ENCODE peak calls at places on chromosomes 2 and 18, in five cellular contexts. B, F, G, P and M are unnamed samples.

GRCh38 chr2:231330311-231330710 is 65.2 kb upstream of the B3GNT7 start:
- DNase-seq in B (no peak), F (no peak), G (no peak), P (no peak), M (no peak)

GRCh38 chr2:5725794-5726463 is 33.7 kb downstream of the SOX11 start:
- DNase-seq in B (no peak), F (no peak), G (no peak), P (no peak), M (no peak)

GRCh38 chr2:72915907-72916742 is 1.2 kb upstream of the EMX1 start:
- DNase-seq in B (peak), F (peak), G (peak), P (peak), M (peak)

GRCh38 chr2:174859563-174860169 is 95.4 kb upstream of the CHRNA1 start:
- DNase-seq in B (no peak), F (no peak), G (no peak), P (no peak), M (no peak)

GRCh38 chr2:173187911-173188788 is 112.5 kb downstream of the MAP3K20 start:
- DNase-seq in B (peak), F (no peak), G (peak), P (no peak), M (no peak)

GRCh38 chr2:10772201-10772867 is 40.3 kb downstream of the PDIA6 start:
- DNase-seq in B (no peak), F (peak), G (no peak), P (no peak), M (peak)

GRCh38 chr2:11177871-11178598 is 22.8 kb downstream of the SLC66A3 start:
- DNase-seq in B (peak), F (no peak), G (no peak), P (no peak), M (no peak)

GRCh38 chr18:7616661-7617060 is 49.5 kb downstream of the PTPRM start:
- DNase-seq in B (peak), F (no peak), G (no peak), P (peak), M (no peak)

GRCh38 chr2:215931256-215931903 is 82.0 kb downstream of the MREG start:
- DNase-seq in B (peak), F (peak), G (peak), P (peak), M (peak)

GRCh38 chr2:10741139-10741538 is 19.7 kb downstream of the ATP6V1C2 start:
- DNase-seq in B (no peak), F (no peak), G (no peak), P (no peak), M (no peak)

GRCh38 chr2:229104863-229105468 is 166.1 kb downstream of the PID1 start:
- DNase-seq in B (no peak), F (no peak), G (no peak), P (no peak), M (no peak)

GRCh38 chr2:231935207-231935524 is 9.0 kb upstream of the NPPC start:
- DNase-seq in B (no peak), F (no peak), G (no peak), P (no peak), M (peak)

GRCh38 chr2:42614838-42615237 is 46.4 kb downstream of the MTA3 start:
- DNase-seq in B (no peak), F (no peak), G (no peak), P (no peak), M (no peak)

GRCh38 chr2:126681505-126681904 is 25.5 kb downstream of the GYPC start:
- DNase-seq in B (no peak), F (no peak), G (no peak), P (no peak), M (no peak)

GRCh38 chr2:44672431-44672830 is 269.1 kb upstream of the SIX3 start:
- DNase-seq in B (no peak), F (no peak), G (no peak), P (no peak), M (no peak)

GRCh38 chr2:104378853-104379374 is 475.0 kb upstream of the POU3F3 start:
- DNase-seq in B (no peak), F (no peak), G (peak), P (peak), M (no peak)

GRCh38 chr2:45009303-45009927 is at the start of gene SIX2:
- DNase-seq in B (peak), F (peak), G (peak), P (peak), M (peak)

GRCh38 chr2:238401539-238401938 is 25.2 kb upstream of the ASB1 start:
- DNase-seq in B (no peak), F (no peak), G (no peak), P (no peak), M (no peak)

GRCh38 chr2:28586864-28587263 is 91.0 kb downstream of the PLB1 start:
- DNase-seq in B (no peak), F (no peak), G (no peak), P (no peak), M (no peak)

GRCh38 chr2:53505814-53506213 is 261.8 kb upstream of the CHAC2 start:
- DNase-seq in B (peak), F (no peak), G (no peak), P (no peak), M (no peak)

GRCh38 chr2:96802281-96802595 is 13.8 kb upstream of the CNNM3 start:
- DNase-seq in B (no peak), F (peak), G (peak), P (no peak), M (peak)

GRCh38 chr2:202377308-202377736 is 1.2 kb downstream of the BMPR2 start:
- DNase-seq in B (peak), F (no peak), G (peak), P (peak), M (peak)